ENCODE peak calls at places on chromosomes 11 and 22, in nine cellular contexts. One of them, this sample, is unnamed. For H3K4me1, the result is how much of the 10 kb centered on the place peaks cover.

GRCh38 chr11:63710476-63711217 is 29.3 kb downstream of the RTN3 start:
- DNase-seq in cardiac muscle cell: peak
- DNase-seq in H1: peak
- DNase-seq in Peyer's patch: no peak
- DNase-seq in uterus: peak
- DNase-seq in heart right ventricle: no peak
- DNase-seq in kidney: no peak
- DNase-seq in small intestine: peak
- DNase-seq in colonic mucosa: peak
- DNase-seq in this sample: no peak

GRCh38 chr11:75103380-75104026 is 6.8 kb upstream of the OR2AT4 start:
- DNase-seq in cardiac muscle cell: no peak
- DNase-seq in uterus: no peak
- DNase-seq in colonic mucosa: no peak
- DNase-seq in H1: no peak
- DNase-seq in Peyer's patch: no peak
- DNase-seq in kidney: no peak
- DNase-seq in small intestine: no peak
- DNase-seq in heart right ventricle: no peak
- DNase-seq in this sample: no peak

GRCh38 chr11:73856001-73856663 is 20.5 kb downstream of the COA4 start:
- DNase-seq in heart right ventricle: no peak
- DNase-seq in H1: no peak
- DNase-seq in colonic mucosa: no peak
- DNase-seq in small intestine: no peak
- DNase-seq in kidney: no peak
- DNase-seq in cardiac muscle cell: no peak
- DNase-seq in Peyer's patch: no peak
- DNase-seq in uterus: no peak
- DNase-seq in this sample: no peak

GRCh38 chr22:35649636-35650250 is 1.5 kb downstream of the APOL6 start:
- DNase-seq in heart right ventricle: no peak
- DNase-seq in small intestine: peak
- DNase-seq in uterus: no peak
- DNase-seq in cardiac muscle cell: no peak
- DNase-seq in colonic mucosa: no peak
- DNase-seq in Peyer's patch: no peak
- DNase-seq in kidney: no peak
- DNase-seq in H1: no peak
- DNase-seq in this sample: no peak

GRCh38 chr11:64875369-64876225 is 2.8 kb downstream of the EHD1 start:
- DNase-seq in Peyer's patch: no peak
- DNase-seq in cardiac muscle cell: no peak
- DNase-seq in small intestine: no peak
- DNase-seq in H1: no peak
- DNase-seq in kidney: no peak
- DNase-seq in heart right ventricle: no peak
- DNase-seq in colonic mucosa: no peak
- DNase-seq in uterus: no peak
- DNase-seq in this sample: no peak

GRCh38 chr11:79466411-79466810 is 25.6 kb upstream of the TENM4 start:
- DNase-seq in heart right ventricle: no peak
- DNase-seq in kidney: no peak
- DNase-seq in small intestine: no peak
- DNase-seq in colonic mucosa: no peak
- DNase-seq in H1: no peak
- DNase-seq in cardiac muscle cell: no peak
- DNase-seq in uterus: no peak
- DNase-seq in Peyer's patch: no peak
- DNase-seq in this sample: no peak

GRCh38 chr11:86800076-86800955 is at the start of gene PRSS23:
- DNase-seq in H1: peak
- DNase-seq in kidney: peak
- DNase-seq in colonic mucosa: peak
- DNase-seq in cardiac muscle cell: peak
- DNase-seq in small intestine: peak
- DNase-seq in heart right ventricle: peak
- DNase-seq in uterus: peak
- DNase-seq in Peyer's patch: peak
- DNase-seq in this sample: peak

GRCh38 chr22:22576244-22576988 is 17.4 kb upstream of the PRAME start:
- DNase-seq in cardiac muscle cell: no peak
- DNase-seq in kidney: no peak
- DNase-seq in H1: peak
- DNase-seq in heart right ventricle: peak
- DNase-seq in small intestine: peak
- DNase-seq in Peyer's patch: peak
- DNase-seq in uterus: no peak
- DNase-seq in colonic mucosa: peak
- DNase-seq in this sample: peak

GRCh38 chr22:38721551-38721950 is 15.8 kb downstream of the GTPBP1 start:
- DNase-seq in small intestine: no peak
- DNase-seq in uterus: no peak
- DNase-seq in Peyer's patch: no peak
- DNase-seq in H1: no peak
- DNase-seq in kidney: no peak
- DNase-seq in colonic mucosa: no peak
- DNase-seq in cardiac muscle cell: no peak
- DNase-seq in heart right ventricle: no peak
- DNase-seq in this sample: no peak

GRCh38 chr11:36349345-36350136 is 53.5 kb downstream of the PRR5L start:
- DNase-seq in small intestine: no peak
- DNase-seq in heart right ventricle: no peak
- DNase-seq in uterus: no peak
- DNase-seq in H1: no peak
- DNase-seq in colonic mucosa: peak
- DNase-seq in kidney: no peak
- DNase-seq in Peyer's patch: no peak
- DNase-seq in cardiac muscle cell: no peak
- DNase-seq in this sample: no peak

GRCh38 chr11:93329936-93330445 is 551 bp upstream of the DEUP1 start:
- DNase-seq in small intestine: no peak
- DNase-seq in Peyer's patch: no peak
- DNase-seq in kidney: no peak
- DNase-seq in H1: peak
- DNase-seq in colonic mucosa: peak
- DNase-seq in cardiac muscle cell: peak
- DNase-seq in uterus: no peak
- DNase-seq in heart right ventricle: no peak
- DNase-seq in this sample: no peak

GRCh38 chr11:32231909-32232493 is 141.1 kb downstream of the RCN1 start:
- DNase-seq in heart right ventricle: no peak
- DNase-seq in H1: peak
- DNase-seq in kidney: no peak
- DNase-seq in colonic mucosa: no peak
- DNase-seq in uterus: no peak
- DNase-seq in small intestine: peak
- DNase-seq in Peyer's patch: no peak
- DNase-seq in cardiac muscle cell: peak
- DNase-seq in this sample: no peak

GRCh38 chr11:134592391-134592990 is 180.4 kb upstream of the B3GAT1 start:
- DNase-seq in cardiac muscle cell: peak
- DNase-seq in heart right ventricle: no peak
- DNase-seq in kidney: no peak
- DNase-seq in uterus: no peak
- DNase-seq in colonic mucosa: peak
- DNase-seq in H1: peak
- DNase-seq in small intestine: peak
- DNase-seq in Peyer's patch: peak
- DNase-seq in this sample: peak

GRCh38 chr22:43734370-43735005 is 77.6 kb downstream of the EFCAB6 start:
- DNase-seq in Peyer's patch: no peak
- DNase-seq in colonic mucosa: no peak
- DNase-seq in uterus: no peak
- DNase-seq in kidney: no peak
- DNase-seq in H1: no peak
- DNase-seq in cardiac muscle cell: no peak
- DNase-seq in small intestine: no peak
- DNase-seq in heart right ventricle: no peak
- DNase-seq in this sample: no peak

GRCh38 chr11:127074151-127074761 is 73.7 kb upstream of the KIRREL3 start:
- DNase-seq in small intestine: peak
- DNase-seq in H1: no peak
- DNase-seq in colonic mucosa: peak
- DNase-seq in uterus: no peak
- DNase-seq in kidney: no peak
- DNase-seq in heart right ventricle: no peak
- DNase-seq in cardiac muscle cell: peak
- DNase-seq in Peyer's patch: no peak
- DNase-seq in this sample: no peak

GRCh38 chr11:1260023-1260501 is 37.2 kb downstream of the MUC5B start:
- DNase-seq in uterus: no peak
- DNase-seq in heart right ventricle: no peak
- DNase-seq in cardiac muscle cell: no peak
- DNase-seq in kidney: peak
- DNase-seq in colonic mucosa: peak
- DNase-seq in Peyer's patch: peak
- DNase-seq in small intestine: peak
- DNase-seq in H1: no peak
- DNase-seq in this sample: no peak

GRCh38 chr11:1260620-1261019 is 37.8 kb downstream of the MUC5B start:
- DNase-seq in colonic mucosa: no peak
- DNase-seq in Peyer's patch: no peak
- DNase-seq in small intestine: no peak
- DNase-seq in cardiac muscle cell: no peak
- DNase-seq in uterus: no peak
- DNase-seq in kidney: peak
- DNase-seq in H1: no peak
- DNase-seq in heart right ventricle: no peak
- DNase-seq in this sample: no peak

GRCh38 chr11:1261241-1262071 is 38.6 kb downstream of the MUC5B start:
- DNase-seq in heart right ventricle: no peak
- DNase-seq in cardiac muscle cell: no peak
- DNase-seq in kidney: peak
- DNase-seq in Peyer's patch: no peak
- DNase-seq in uterus: no peak
- DNase-seq in colonic mucosa: no peak
- DNase-seq in H1: no peak
- DNase-seq in small intestine: no peak
- DNase-seq in this sample: no peak

GRCh38 chr11:1262172-1263006 is 39.5 kb downstream of the MUC5B start:
- DNase-seq in uterus: peak
- DNase-seq in kidney: peak
- DNase-seq in H1: peak
- DNase-seq in Peyer's patch: peak
- DNase-seq in small intestine: peak
- DNase-seq in colonic mucosa: peak
- DNase-seq in heart right ventricle: peak
- DNase-seq in cardiac muscle cell: peak
- DNase-seq in this sample: peak

GRCh38 chr11:1263036-1263435 is 40.2 kb downstream of the MUC5B start:
- DNase-seq in H1: no peak
- DNase-seq in Peyer's patch: no peak
- DNase-seq in cardiac muscle cell: no peak
- DNase-seq in kidney: no peak
- DNase-seq in heart right ventricle: peak
- DNase-seq in uterus: no peak
- DNase-seq in small intestine: peak
- DNase-seq in colonic mucosa: peak
- DNase-seq in this sample: no peak
- H3K27ac ChIP-seq in H1: no peak
- H3K27ac ChIP-seq in Peyer's patch: peak
- H3K27ac ChIP-seq in cardiac muscle cell: no peak
- H3K27ac ChIP-seq in kidney: no peak
- H3K27ac ChIP-seq in heart right ventricle: no peak
- H3K27ac ChIP-seq in uterus: peak
- H3K27ac ChIP-seq in small intestine: no peak
- H3K27ac ChIP-seq in colonic mucosa: peak
- H3K27ac ChIP-seq in this sample: peak

GRCh38 chr11:12411806-12412727 is 34.7 kb downstream of the PARVA start:
- DNase-seq in H1: peak
- DNase-seq in small intestine: peak
- DNase-seq in Peyer's patch: peak
- DNase-seq in cardiac muscle cell: peak
- DNase-seq in colonic mucosa: peak
- DNase-seq in kidney: peak
- DNase-seq in heart right ventricle: peak
- DNase-seq in uterus: peak
- DNase-seq in this sample: no peak

GRCh38 chr11:12414641-12415040 is 37.3 kb downstream of the PARVA start:
- DNase-seq in Peyer's patch: no peak
- DNase-seq in uterus: no peak
- DNase-seq in H1: no peak
- DNase-seq in kidney: no peak
- DNase-seq in small intestine: no peak
- DNase-seq in cardiac muscle cell: no peak
- DNase-seq in heart right ventricle: no peak
- DNase-seq in colonic mucosa: no peak
- DNase-seq in this sample: no peak

GRCh38 chr11:12415567-12415966 is 38.2 kb downstream of the PARVA start:
- DNase-seq in small intestine: no peak
- DNase-seq in kidney: no peak
- DNase-seq in uterus: no peak
- DNase-seq in cardiac muscle cell: no peak
- DNase-seq in H1: no peak
- DNase-seq in colonic mucosa: no peak
- DNase-seq in heart right ventricle: no peak
- DNase-seq in Peyer's patch: no peak
- DNase-seq in this sample: no peak

GRCh38 chr11:12411395-12411794 is 34.0 kb downstream of the PARVA start:
- DNase-seq in uterus: no peak
- DNase-seq in colonic mucosa: no peak
- DNase-seq in small intestine: no peak
- DNase-seq in kidney: no peak
- DNase-seq in heart right ventricle: no peak
- DNase-seq in H1: no peak
- DNase-seq in cardiac muscle cell: no peak
- DNase-seq in Peyer's patch: no peak
- DNase-seq in this sample: no peak

GRCh38 chr11:12413141-12414055 is 36.0 kb downstream of the PARVA start:
- DNase-seq in H1: no peak
- DNase-seq in cardiac muscle cell: no peak
- DNase-seq in small intestine: no peak
- DNase-seq in heart right ventricle: no peak
- DNase-seq in kidney: no peak
- DNase-seq in colonic mucosa: no peak
- DNase-seq in uterus: no peak
- DNase-seq in Peyer's patch: no peak
- DNase-seq in this sample: no peak
- H3K4me3 ChIP-seq in H1: no peak
- H3K4me3 ChIP-seq in cardiac muscle cell: no peak
- H3K4me3 ChIP-seq in small intestine: no peak
- H3K4me3 ChIP-seq in heart right ventricle: no peak
- H3K4me3 ChIP-seq in kidney: no peak
- H3K4me3 ChIP-seq in colonic mucosa: no peak
- H3K4me3 ChIP-seq in uterus: no peak
- H3K4me3 ChIP-seq in Peyer's patch: no peak
- H3K4me3 ChIP-seq in this sample: no peak

GRCh38 chr22:20553947-20554741 is 46.7 kb downstream of the MED15 start:
- DNase-seq in kidney: no peak
- DNase-seq in small intestine: no peak
- DNase-seq in uterus: no peak
- DNase-seq in heart right ventricle: no peak
- DNase-seq in H1: no peak
- DNase-seq in Peyer's patch: no peak
- DNase-seq in colonic mucosa: no peak
- DNase-seq in cardiac muscle cell: no peak
- DNase-seq in this sample: no peak
- H3K4me1 ChIP-seq in kidney: half or more
- H3K4me1 ChIP-seq in small intestine: under half
- H3K4me1 ChIP-seq in uterus: under half
- H3K4me1 ChIP-seq in heart right ventricle: half or more
- H3K4me1 ChIP-seq in H1: under half
- H3K4me1 ChIP-seq in Peyer's patch: under half
- H3K4me1 ChIP-seq in colonic mucosa: under half
- H3K4me1 ChIP-seq in cardiac muscle cell: half or more
- H3K4me1 ChIP-seq in this sample: half or more

GRCh38 chr22:29029202-29030000 is 32.2 kb downstream of the C22orf31 start:
- DNase-seq in colonic mucosa: no peak
- DNase-seq in cardiac muscle cell: no peak
- DNase-seq in heart right ventricle: no peak
- DNase-seq in uterus: no peak
- DNase-seq in kidney: no peak
- DNase-seq in small intestine: no peak
- DNase-seq in Peyer's patch: no peak
- DNase-seq in H1: no peak
- DNase-seq in this sample: no peak
- H3K27ac ChIP-seq in colonic mucosa: peak
- H3K27ac ChIP-seq in cardiac muscle cell: peak
- H3K27ac ChIP-seq in heart right ventricle: no peak
- H3K27ac ChIP-seq in uterus: peak
- H3K27ac ChIP-seq in kidney: peak
- H3K27ac ChIP-seq in small intestine: no peak
- H3K27ac ChIP-seq in Peyer's patch: no peak
- H3K27ac ChIP-seq in H1: no peak
- H3K27ac ChIP-seq in this sample: no peak